ENCODE peak calls at places on chromosomes 6 and 20, in six cellular contexts. P, I, C, L, K and X are unnamed samples. For H3K4me1 and H3K36me3, the result is how much of the 10 kb centered on the place peaks cover.

GRCh38 chr6:35052694-35053565 is 88.2 kb downstream of the TCP11 start:
- DNase-seq in C (peak), K (no peak), L (no peak), I (no peak), P (no peak), X (no peak)

GRCh38 chr6:139931746-139932145 is 557.3 kb upstream of the CITED2 start:
- DNase-seq in L (no peak), C (no peak), K (no peak), I (no peak), P (no peak), X (no peak)

GRCh38 chr20:12764053-12764452 is 244.7 kb upstream of the SPTLC3 start:
- DNase-seq in I (no peak), K (no peak), P (no peak), C (no peak), L (no peak), X (no peak)

GRCh38 chr20:18621004-18621403 is 33.1 kb downstream of the DTD1 start:
- DNase-seq in L (no peak), P (no peak), K (no peak), I (no peak), C (no peak), X (no peak)

GRCh38 chr6:28207244-28208179 is 17.6 kb upstream of the ZSCAN9 start:
- DNase-seq in C (no peak), L (peak), K (peak), P (peak), I (no peak), X (no peak)

GRCh38 chr6:53115113-53115512 is 33.5 kb downstream of the GCM1 start:
- DNase-seq in C (no peak), P (no peak), I (no peak), K (no peak), L (no peak), X (no peak)

GRCh38 chr6:234706-235372 is 57.4 kb upstream of the DUSP22 start:
- DNase-seq in I (no peak), P (no peak), C (no peak), K (no peak), L (no peak), X (no peak)

GRCh38 chr6:111478749-111479148 is 4.3 kb downstream of the REV3L start:
- DNase-seq in P (peak), C (no peak), I (no peak), K (no peak), L (no peak), X (no peak)

GRCh38 chr20:4637081-4637797 is 84.5 kb upstream of the PRND start:
- DNase-seq in C (no peak), P (peak), K (no peak), L (no peak), I (no peak), X (no peak)

GRCh38 chr6:133503330-133503729 is 262.2 kb downstream of the EYA4 start:
- DNase-seq in K (no peak), L (no peak), C (no peak), P (peak), I (no peak), X (no peak)

GRCh38 chr6:84177253-84177652 is 50.2 kb downstream of the CEP162 start:
- DNase-seq in L (no peak), P (peak), I (no peak), C (no peak), K (peak), X (no peak)

GRCh38 chr20:7704021-7704420 is 236.2 kb downstream of the HAO1 start:
- DNase-seq in C (no peak), I (no peak), K (no peak), P (no peak), L (no peak), X (no peak)

GRCh38 chr6:25050356-25050755 is 114.6 kb upstream of the RIPOR2 start:
- DNase-seq in I (no peak), L (no peak), C (no peak), P (peak), K (no peak), X (no peak)

GRCh38 chr6:56752009-56752408 is 109.3 kb upstream of the DST start:
- DNase-seq in K (no peak), L (no peak), C (no peak), P (peak), I (no peak), X (no peak)

GRCh38 chr6:131281471-131282270 is 146.4 kb downstream of the AKAP7 start:
- DNase-seq in K (no peak), L (peak), C (peak), I (peak), P (peak), X (no peak)

GRCh38 chr6:107192739-107193296 is 77.5 kb upstream of the BEND3 start:
- DNase-seq in I (no peak), C (no peak), K (no peak), P (no peak), L (no peak), X (no peak)

GRCh38 chr6:169169941-169170582 is 83.6 kb downstream of the THBS2 start:
- DNase-seq in I (no peak), L (no peak), C (no peak), P (no peak), K (no peak), X (no peak)

GRCh38 chr6:159079367-159079766 is 34.6 kb upstream of the TAGAP start:
- DNase-seq in P (no peak), C (no peak), L (no peak), I (no peak), K (no peak), X (no peak)

GRCh38 chr6:43274916-43275597 is 23.0 kb upstream of the SLC22A7 start:
- DNase-seq in C (no peak), P (no peak), K (no peak), I (peak), L (peak), X (no peak)
- H3K4me3 ChIP-seq in C (peak), P (peak), K (peak), I (peak), L (peak), X (peak)

GRCh38 chr6:156840136-156840535 is 63.0 kb downstream of the ARID1B start:
- DNase-seq in K (no peak), I (no peak), P (no peak), C (no peak), L (no peak), X (no peak)
- H3K4me1 ChIP-seq in K (half or more), I (under half), P (under half), C (under half), L (under half), X (under half)

GRCh38 chr6:145953200-145953599 is 11.0 kb downstream of the SHPRH start:
- DNase-seq in C (no peak), L (no peak), I (no peak), K (no peak), P (no peak), X (no peak)

GRCh38 chr6:145947108-145947507 is 17.1 kb downstream of the SHPRH start:
- DNase-seq in L (no peak), K (no peak), P (no peak), I (no peak), C (no peak), X (no peak)

GRCh38 chr6:145954985-145955384 is 9.2 kb downstream of the SHPRH start:
- DNase-seq in C (no peak), K (no peak), P (no peak), I (no peak), L (no peak), X (no peak)

GRCh38 chr6:145948328-145948727 is 15.8 kb downstream of the SHPRH start:
- DNase-seq in C (no peak), P (no peak), K (no peak), L (no peak), I (no peak), X (no peak)

DNA sequence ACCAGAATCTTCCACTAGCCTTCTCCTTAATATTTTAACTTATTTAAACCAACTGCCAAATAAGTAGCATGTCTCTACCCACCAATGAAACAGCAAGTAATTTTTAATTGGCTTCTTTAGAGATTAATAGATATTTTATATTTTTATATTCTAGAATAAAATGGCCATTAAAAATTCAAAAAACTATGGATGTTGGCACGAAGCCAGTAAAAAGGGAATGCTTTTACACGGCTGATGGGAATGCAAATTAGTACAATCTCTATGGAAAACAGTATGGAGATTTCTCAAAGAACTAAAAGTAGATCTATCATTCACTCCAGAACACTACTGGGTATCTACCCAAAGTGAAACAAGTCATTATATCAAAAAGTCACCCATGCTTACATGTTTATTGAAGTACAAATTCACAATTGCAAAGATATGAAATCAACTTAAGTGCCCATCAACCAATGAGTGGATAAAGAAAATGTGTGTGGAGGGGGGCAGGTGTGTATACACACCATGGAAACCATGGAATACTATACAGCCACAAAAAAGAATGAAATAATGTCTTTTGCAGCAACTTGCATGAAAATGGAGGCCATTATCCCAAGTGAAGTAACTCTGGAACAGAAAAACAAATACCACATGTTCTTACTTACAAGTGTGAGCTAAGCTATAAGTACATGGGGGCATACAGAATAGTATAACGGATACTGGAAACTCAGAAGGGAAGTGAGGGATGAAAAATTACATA is 15.1 kb downstream of the SHPRH start:
- DNase-seq in L (no peak), K (no peak), I (no peak), P (no peak), C (no peak), X (no peak)
- H3K36me3 ChIP-seq in L (half or more), K (under half), I (under half), P (half or more), C (half or more), X (under half)

DNA sequence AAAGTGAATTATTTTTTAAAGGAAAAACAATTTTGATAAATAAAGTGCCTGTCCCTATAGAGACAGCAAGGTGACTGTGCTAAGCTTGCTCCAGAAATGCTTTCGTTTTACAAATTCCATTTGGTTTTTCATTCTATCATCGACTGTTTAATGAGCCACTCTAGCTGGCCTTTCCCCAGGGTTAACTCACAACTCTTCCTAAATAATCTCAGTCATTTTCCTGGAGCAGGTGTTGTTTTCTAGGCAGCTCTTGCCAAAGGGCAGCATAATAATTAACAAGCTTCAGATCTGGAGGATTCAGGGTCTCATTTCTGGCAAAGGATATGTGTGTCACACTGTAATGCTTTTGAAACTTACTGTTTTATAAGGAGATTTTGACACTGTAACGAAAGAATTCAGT is 184.2 kb downstream of the KHDC1L start:
- DNase-seq in C (no peak), I (no peak), L (no peak), K (no peak), P (no peak), X (no peak)
- H3K4me3 ChIP-seq in C (no peak), I (no peak), L (no peak), K (no peak), P (no peak), X (peak)

DNA sequence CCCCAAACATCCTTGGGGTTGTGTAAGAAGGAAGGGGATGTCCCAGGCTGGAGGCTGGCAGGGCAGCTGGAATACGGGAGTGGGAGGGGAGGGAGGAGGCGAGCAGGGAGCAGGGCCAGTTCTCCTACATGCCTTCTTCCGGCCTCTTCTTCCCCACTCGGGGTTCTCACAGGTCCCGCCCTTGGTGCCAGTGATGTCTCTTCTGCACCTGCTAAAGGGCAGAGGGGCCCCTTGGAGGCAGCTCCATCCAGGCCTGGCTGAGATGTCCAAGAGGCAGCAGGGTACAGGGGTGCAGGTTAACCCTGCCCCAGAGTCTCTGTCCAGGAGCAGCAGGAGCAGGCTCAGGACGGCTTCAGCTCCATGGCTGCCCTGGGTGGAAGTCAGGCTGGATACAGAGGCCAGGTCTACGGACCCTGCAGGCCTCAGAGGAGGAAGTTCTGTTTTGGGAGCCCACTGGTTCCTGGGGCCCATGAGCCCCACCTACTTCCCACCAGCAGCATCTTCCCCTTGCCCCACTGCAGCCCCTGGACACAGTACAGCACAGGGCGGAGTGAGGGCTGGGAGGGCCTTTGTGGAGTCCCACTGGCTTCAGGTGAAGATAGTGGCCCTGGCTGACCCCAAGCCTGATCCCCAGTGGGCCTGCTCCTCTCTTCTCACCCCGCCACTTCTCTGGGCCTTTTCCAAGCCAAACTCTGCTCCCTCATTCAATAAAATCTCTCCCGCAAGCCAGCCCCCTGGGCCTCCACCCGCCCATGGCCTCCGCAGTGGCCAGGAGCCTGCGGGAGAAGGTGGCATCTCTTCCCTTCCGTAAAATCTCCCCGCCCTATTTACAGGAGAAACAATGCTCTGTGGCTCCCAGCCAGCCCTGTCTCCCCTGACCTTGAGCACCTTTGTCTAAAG is 60.4 kb downstream of the YTHDF1 start:
- DNase-seq in K (peak), C (peak), P (no peak), L (peak), I (no peak), X (no peak)
- H3K4me1 ChIP-seq in K (under half), C (under half), P (under half), L (under half), I (under half), X (under half)